ENCODE peak calls at places on chromosome 10, in seven cellular contexts. Y is effector CD4-positive, alpha-beta T cell; G is HS-5; F is NCI-H1694 treated with DMSO at 0.1 percent for 48 hours; D is NCI-H187 treated with DMSO at 0.1 percent for 48 hours; Q is stimulated activated CD8-positive, alpha-beta memory T cell treated with anti-CD3 and anti-CD28 coated beads, Interleukin-2, amount 100 ng/mL, for 48 hours; E is DMS 273 treated with DMSO at 0.1 percent for 48 hours. A is an unnamed sample.

GRCh38 chr10:2972810-2973209 is 94.5 kb upstream of the PFKP start:
- DNase-seq in Y (no peak), G (no peak), F (no peak), D (no peak), Q (no peak), E (no peak), A (no peak)

GRCh38 chr10:86693721-86694369 is 25.5 kb downstream of the LDB3 start:
- DNase-seq in Y (no peak), G (no peak), F (no peak), D (no peak), Q (no peak), E (no peak), A (no peak)

GRCh38 chr10:125155101-125155500 is 5.3 kb downstream of the CTBP2 start:
- DNase-seq in Y (no peak), G (no peak), F (no peak), D (no peak), Q (no peak), E (no peak), A (no peak)

GRCh38 chr10:133466683-133467275 is 13.0 kb downstream of the SCART1 start:
- DNase-seq in Y (no peak), G (no peak), F (no peak), D (no peak), Q (no peak), E (no peak), A (no peak)

GRCh38 chr10:126525326-126525725 is 137.0 kb upstream of the ADAM12 start:
- DNase-seq in Y (no peak), G (no peak), F (no peak), D (no peak), Q (no peak), E (no peak), A (no peak)

GRCh38 chr10:12657489-12657888 is 308.1 kb downstream of the CAMK1D start:
- DNase-seq in Y (no peak), G (no peak), F (no peak), D (no peak), Q (no peak), E (no peak), A (no peak)

GRCh38 chr10:9301148-9301547 is 1246.7 kb downstream of the GATA3 start:
- DNase-seq in Y (no peak), G (no peak), F (no peak), D (no peak), Q (no peak), E (no peak), A (peak)

GRCh38 chr10:18625906-18626305 is 25.5 kb downstream of the NSUN6 start:
- DNase-seq in Y (no peak), G (no peak), F (no peak), D (no peak), Q (no peak), E (no peak), A (no peak)

GRCh38 chr10:89476676-89477075 is 58.7 kb downstream of the SLC16A12 start:
- DNase-seq in Y (no peak), G (no peak), F (no peak), D (no peak), Q (no peak), E (no peak), A (no peak)

GRCh38 chr10:132586731-132587130 is 49.1 kb downstream of the INPP5A start:
- DNase-seq in Y (no peak), G (no peak), F (no peak), D (no peak), Q (no peak), E (no peak), A (no peak)

GRCh38 chr10:44334621-44335184 is 50.2 kb downstream of the CXCL12 start:
- DNase-seq in Y (no peak), G (peak), F (no peak), D (no peak), Q (no peak), E (peak), A (no peak)

GRCh38 chr10:48731654-48732053 is 47.0 kb downstream of the WDFY4 start:
- DNase-seq in Y (no peak), G (no peak), F (no peak), D (no peak), Q (no peak), E (no peak), A (no peak)

GRCh38 chr10:92834981-92835380 is 13.3 kb upstream of the EXOC6 start:
- DNase-seq in Y (no peak), G (no peak), F (no peak), D (no peak), Q (no peak), E (no peak), A (no peak)

GRCh38 chr10:74150151-74151056 is at the start of gene AP3M1:
- DNase-seq in Y (peak), G (no peak), F (no peak), D (no peak), Q (peak), E (no peak), A (peak)

GRCh38 chr10:22436893-22437619 is 91.8 kb downstream of the SPAG6 start:
- DNase-seq in Y (peak), G (peak), F (no peak), D (no peak), Q (peak), E (peak), A (peak)

GRCh38 chr10:127916826-127917225 is 9.9 kb downstream of the PTPRE start:
- DNase-seq in Y (no peak), G (no peak), F (no peak), D (no peak), Q (no peak), E (no peak), A (no peak)

GRCh38 chr10:23095966-23096813 is 811 bp downstream of the MSRB2 start:
- DNase-seq in Y (no peak), G (no peak), F (peak), D (no peak), Q (no peak), E (no peak), A (peak)

GRCh38 chr10:79608505-79609375 is 2.0 kb upstream of the SFTPA1 start:
- DNase-seq in Y (no peak), G (no peak), F (no peak), D (no peak), Q (peak), E (no peak), A (no peak)

GRCh38 chr10:72597897-72598296 is 28.0 kb downstream of the MICU1 start:
- DNase-seq in Y (no peak), G (no peak), F (no peak), D (no peak), Q (no peak), E (no peak), A (no peak)

GRCh38 chr10:107971973-107972372 is 807.5 kb upstream of the SORCS1 start:
- DNase-seq in Y (no peak), G (peak), F (no peak), D (no peak), Q (no peak), E (no peak), A (no peak)

A was measured in cerebellum.